ENCODE peak calls at places on chromosomes 7 and 10, in eight cellular contexts. H, U, Q, V, P, E, Z and M are unnamed samples.

GRCh38 chr10:103570844-103571655 is 77.5 kb downstream of the NEURL1 start:
- ATAC-seq in E (peak), V (peak), H (no peak), P (peak), Z (no peak), Q (no peak), U (no peak), M (peak)

GRCh38 chr10:49352323-49352722 is 43.6 kb downstream of the DRGX start:
- ATAC-seq in U (no peak), Z (no peak), Q (no peak), P (no peak), H (no peak), E (no peak), V (no peak), M (no peak)

GRCh38 chr7:106111671-106112117 is 418 bp downstream of the SYPL1 start:
- ATAC-seq in Q (peak), U (peak), Z (peak), P (peak), E (peak), H (peak), V (peak), M (peak)

GRCh38 chr7:15326044-15326644 is 235.7 kb downstream of the AGMO start:
- ATAC-seq in P (peak), V (no peak), Q (no peak), Z (no peak), H (no peak), E (no peak), U (no peak), M (no peak)

GRCh38 chr7:128672927-128673517 is 930 bp downstream of the GARIN1A start:
- ATAC-seq in E (peak), V (peak), Q (peak), P (peak), U (peak), Z (peak), H (peak), M (peak)

GRCh38 chr7:121085922-121086321 is 97.4 kb downstream of the CPED1 start:
- ATAC-seq in Q (no peak), H (no peak), Z (no peak), P (no peak), V (peak), U (peak), E (peak), M (no peak)

GRCh38 chr10:29618341-29619171 is 16.2 kb downstream of the SVIL start:
- ATAC-seq in Z (no peak), H (no peak), V (peak), Q (no peak), U (peak), E (peak), P (peak), M (peak)

GRCh38 chr7:45568536-45569289 is 5.5 kb upstream of the ADCY1 start:
- ATAC-seq in Q (no peak), H (no peak), P (no peak), Z (no peak), U (no peak), E (no peak), V (no peak), M (no peak)

GRCh38 chr10:32357056-32357735 is 10.2 kb upstream of the EPC1 start:
- ATAC-seq in U (no peak), V (no peak), Z (peak), P (no peak), E (no peak), Q (peak), H (peak), M (no peak)

GRCh38 chr7:21944616-21945373 is 904 bp downstream of the CDCA7L start:
- ATAC-seq in E (no peak), U (peak), P (peak), H (peak), Q (no peak), Z (no peak), V (no peak), M (peak)

GRCh38 chr10:77274046-77274795 is 363.4 kb downstream of the KCNMA1 start:
- ATAC-seq in H (no peak), P (peak), Z (no peak), Q (no peak), V (no peak), E (no peak), U (no peak), M (no peak)

GRCh38 chr7:46015107-46015868 is 94.2 kb upstream of the IGFBP3 start:
- ATAC-seq in V (peak), H (no peak), Q (no peak), U (peak), Z (no peak), E (peak), P (no peak), M (no peak)

GRCh38 chr10:88987243-88987726 is 3.3 kb upstream of the FAS start:
- ATAC-seq in Z (no peak), E (no peak), H (no peak), U (no peak), Q (no peak), V (no peak), P (no peak), M (no peak)

GRCh38 chr7:42227523-42227922 is 9.5 kb downstream of the GLI3 start:
- ATAC-seq in E (no peak), V (no peak), H (peak), U (no peak), Z (peak), Q (peak), P (no peak), M (no peak)

GRCh38 chr7:117790731-117791130 is 82.5 kb downstream of the CTTNBP2 start:
- ATAC-seq in V (no peak), E (no peak), Z (no peak), U (no peak), P (no peak), Q (no peak), H (no peak), M (no peak)

GRCh38 chr7:128030263-128030998 is 806 bp downstream of the LRRC4 start:
- ATAC-seq in V (no peak), E (no peak), Z (no peak), P (peak), H (no peak), Q (no peak), U (no peak), M (no peak)